ENCODE peak calls at places on chromosome 18, in four cellular contexts. Q, L, D and F are unnamed samples.

GRCh38 chr18:76783786-76784484 is 38.4 kb upstream of the ZNF236 start:
- DNase-seq in D (no peak), L (no peak), Q (no peak), F (no peak)

GRCh38 chr18:59897321-59897954 is 2.4 kb upstream of the PMAIP1 start:
- DNase-seq in Q (no peak), L (no peak), D (no peak), F (no peak)

GRCh38 chr18:79948719-79949411 is 2.6 kb downstream of the SLC66A2 start:
- DNase-seq in L (peak; percentile 13), D (peak; percentile 7), Q (no peak), F (no peak)

GRCh38 chr18:27750014-27750413 is 426.9 kb downstream of the CDH2 start:
- DNase-seq in Q (no peak), L (peak; percentile 45), D (no peak), F (no peak)

GRCh38 chr18:63162271-63163014 is 157.1 kb downstream of the BCL2 start:
- DNase-seq in D (peak; percentile 61), L (peak; percentile 43), Q (no peak), F (peak; percentile 80)

GRCh38 chr18:46571756-46572155 is 85.3 kb downstream of the LOXHD1 start:
- DNase-seq in Q (no peak), D (no peak), L (no peak), F (no peak)

GRCh38 chr18:38545071-38545470 is 979.5 kb upstream of the CELF4 start:
- DNase-seq in D (no peak), L (no peak), Q (no peak), F (no peak)

GRCh38 chr18:12296087-12296403 is 12.0 kb upstream of the TUBB6 start:
- DNase-seq in Q (no peak), D (no peak), L (no peak), F (no peak)

GRCh38 chr18:69957071-69957620 is 9.5 kb upstream of the CD226 start:
- DNase-seq in L (no peak), D (no peak), Q (no peak), F (no peak)

GRCh38 chr18:36127866-36128845 is 984 bp downstream of the SLC39A6 start:
- DNase-seq in D (peak; percentile 15), Q (no peak), L (no peak), F (no peak)

GRCh38 chr18:9996104-9996503 is 82.3 kb downstream of the VAPA start:
- DNase-seq in L (no peak), Q (no peak), D (no peak), F (no peak)

GRCh38 chr18:7333163-7333562 is 102.3 kb downstream of the LRRC30 start:
- DNase-seq in Q (no peak), D (no peak), L (no peak), F (no peak)

GRCh38 chr18:63707816-63708215 is 5.1 kb downstream of the SERPINB11 start:
- DNase-seq in D (no peak), L (no peak), Q (no peak), F (no peak)

GRCh38 chr18:9101730-9102390 is 639 bp upstream of the NDUFV2 start:
- DNase-seq in Q (peak; percentile 71), D (no peak), L (no peak), F (no peak)

GRCh38 chr18:2971741-2972552 is 41.0 kb downstream of the LPIN2 start:
- DNase-seq in Q (peak; percentile 69), D (peak; percentile 59), L (peak; percentile 51), F (peak; percentile 90)
- TF ChIP-seq POLR2AphosphoS5 in Q (peak; percentile 22), D (no peak), L (peak; percentile 21), F (peak; percentile 90)

GRCh38 chr18:43108882-43109281 is 6.6 kb downstream of the RIT2 start:
- DNase-seq in D (no peak), L (no peak), Q (no peak), F (no peak)

GRCh38 chr18:43113220-43113895 is 2.1 kb downstream of the RIT2 start:
- DNase-seq in L (no peak), D (no peak), Q (no peak), F (no peak)

DNA sequence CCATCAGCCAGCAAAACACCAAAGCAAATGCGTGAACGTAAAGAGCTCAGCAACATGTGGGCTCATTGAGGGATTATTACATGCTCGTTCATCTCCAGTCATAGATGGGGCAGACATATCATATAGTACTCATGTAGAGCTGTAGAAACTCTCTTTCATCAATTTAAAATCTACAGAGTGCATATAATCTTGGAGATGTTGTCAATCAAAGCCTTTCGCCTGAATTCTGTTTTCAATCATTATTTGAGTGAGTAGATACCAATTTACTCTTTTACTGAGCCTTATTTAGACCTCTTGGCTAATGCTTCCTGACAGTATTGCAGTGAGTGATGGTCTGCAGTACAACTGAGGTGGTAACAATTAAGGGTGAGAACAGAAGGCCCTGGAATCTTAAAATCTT is 7.0 kb downstream of the RIT2 start:
- DNase-seq in D (no peak), Q (no peak), L (no peak), F (no peak)
- TF ChIP-seq POLR2AphosphoS5 in D (no peak), Q (no peak), L (no peak), F (no peak)

DNA sequence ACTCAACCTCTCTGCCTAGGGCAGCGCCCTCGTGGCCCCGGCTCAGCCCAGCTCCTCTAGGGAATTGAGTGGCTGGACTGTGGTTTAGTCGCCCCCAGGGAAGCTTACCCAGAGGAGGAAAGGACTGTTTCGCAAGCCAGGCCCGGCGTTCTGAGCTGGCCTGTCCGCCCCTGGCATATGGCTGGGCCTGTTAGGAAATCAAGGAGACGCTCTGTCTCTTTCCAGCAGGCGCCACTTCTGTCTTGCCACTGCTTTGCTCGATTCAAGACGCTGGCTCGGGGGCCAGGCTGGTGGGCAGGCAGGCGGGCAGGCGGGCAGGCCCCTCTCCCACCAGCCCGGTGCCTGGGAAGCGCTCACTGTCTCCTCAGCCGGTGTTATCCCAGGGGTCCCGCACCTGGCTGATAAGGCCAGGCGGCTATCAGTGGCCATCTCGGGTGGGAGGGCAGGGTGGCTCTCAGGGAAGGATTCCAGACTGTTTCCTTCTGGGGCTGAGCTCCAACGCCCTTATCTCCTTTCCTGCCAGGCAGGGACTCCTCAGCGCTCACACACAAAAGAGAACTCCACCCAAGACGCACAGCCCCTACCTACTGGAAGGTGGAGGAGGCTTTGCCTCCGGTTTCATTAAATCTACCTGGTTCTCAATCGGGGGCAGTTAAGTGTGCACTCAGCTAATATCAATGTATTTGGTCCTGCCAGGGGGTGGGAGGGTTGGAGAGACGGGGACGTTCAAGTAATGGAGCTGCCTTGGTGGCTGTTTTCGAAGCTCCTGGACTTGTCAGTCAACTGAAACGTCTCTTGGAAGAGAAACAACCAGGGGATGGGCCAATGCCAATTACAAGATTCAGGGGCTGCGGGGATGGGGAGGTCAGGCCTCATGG is 109.1 kb downstream of the SMAD7 start:
- DNase-seq in Q (peak; percentile 41), L (no peak), D (no peak), F (no peak)
- TF ChIP-seq POLR2AphosphoS5 in Q (no peak), L (no peak), D (no peak), F (no peak)

DNA sequence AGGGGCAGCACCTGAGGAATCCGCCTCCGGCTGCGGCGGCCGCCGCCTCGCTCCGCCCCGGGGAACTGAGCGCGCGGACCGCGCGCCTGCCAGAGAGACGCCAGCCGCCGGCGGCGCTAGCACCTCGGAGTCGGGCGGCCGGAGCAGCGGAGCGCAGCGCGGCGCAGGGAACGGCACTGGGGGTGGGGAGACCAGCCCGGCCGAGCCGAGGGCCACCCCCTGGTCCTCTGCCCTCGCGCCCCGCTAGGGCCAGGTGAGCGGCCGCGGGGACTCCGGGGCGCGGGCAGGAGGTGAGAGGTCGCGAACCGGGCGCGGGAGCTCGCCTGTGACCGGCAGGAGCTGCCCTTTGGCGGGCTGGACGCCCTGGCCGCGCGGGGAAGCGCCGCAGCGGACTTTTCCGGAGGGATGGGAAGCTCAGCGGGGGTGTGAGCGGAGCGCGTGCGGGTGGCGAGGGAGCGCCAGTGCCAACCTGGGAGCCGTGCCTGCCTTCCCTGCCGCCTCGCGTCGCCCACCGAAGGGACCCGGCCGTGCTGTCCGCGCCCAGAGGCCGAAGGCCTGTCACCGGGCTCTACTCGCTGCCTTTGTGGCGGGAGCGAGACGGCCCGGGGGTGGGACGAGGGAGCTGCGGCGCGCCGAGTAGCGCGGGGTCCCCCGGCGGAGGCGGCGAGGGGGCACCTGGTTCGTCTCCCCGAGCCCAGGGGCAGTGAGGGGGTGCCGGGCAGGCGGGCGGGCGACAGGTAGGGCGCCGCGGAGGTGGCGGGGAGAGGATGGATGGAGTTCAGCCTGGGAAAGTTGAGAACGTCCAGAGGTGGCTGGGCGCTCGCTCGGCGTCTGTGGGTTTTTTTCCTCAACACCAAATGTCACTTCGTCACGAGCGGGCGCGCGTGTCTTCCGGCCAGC is at the start of gene GREB1L:
- DNase-seq in L (peak; percentile 63), D (peak; percentile 48), Q (no peak), F (no peak)
- TF ChIP-seq POLR2AphosphoS5 in L (no peak), D (no peak), Q (no peak), F (no peak)

GRCh38 chr18:44719519-44720060 is 38.9 kb downstream of the SETBP1 start:
- DNase-seq in D (no peak), L (no peak), Q (no peak), F (no peak)

GRCh38 chr18:44725300-44726096 is 44.8 kb downstream of the SETBP1 start:
- DNase-seq in Q (peak; percentile 17), L (no peak), D (peak; percentile 56), F (peak; percentile 71)

GRCh38 chr18:44727291-44727690 is 46.6 kb downstream of the SETBP1 start:
- DNase-seq in L (no peak), D (no peak), Q (no peak), F (no peak)

GRCh38 chr18:44723366-44723765 is 42.7 kb downstream of the SETBP1 start:
- DNase-seq in D (no peak), L (no peak), Q (no peak), F (no peak)

DNA sequence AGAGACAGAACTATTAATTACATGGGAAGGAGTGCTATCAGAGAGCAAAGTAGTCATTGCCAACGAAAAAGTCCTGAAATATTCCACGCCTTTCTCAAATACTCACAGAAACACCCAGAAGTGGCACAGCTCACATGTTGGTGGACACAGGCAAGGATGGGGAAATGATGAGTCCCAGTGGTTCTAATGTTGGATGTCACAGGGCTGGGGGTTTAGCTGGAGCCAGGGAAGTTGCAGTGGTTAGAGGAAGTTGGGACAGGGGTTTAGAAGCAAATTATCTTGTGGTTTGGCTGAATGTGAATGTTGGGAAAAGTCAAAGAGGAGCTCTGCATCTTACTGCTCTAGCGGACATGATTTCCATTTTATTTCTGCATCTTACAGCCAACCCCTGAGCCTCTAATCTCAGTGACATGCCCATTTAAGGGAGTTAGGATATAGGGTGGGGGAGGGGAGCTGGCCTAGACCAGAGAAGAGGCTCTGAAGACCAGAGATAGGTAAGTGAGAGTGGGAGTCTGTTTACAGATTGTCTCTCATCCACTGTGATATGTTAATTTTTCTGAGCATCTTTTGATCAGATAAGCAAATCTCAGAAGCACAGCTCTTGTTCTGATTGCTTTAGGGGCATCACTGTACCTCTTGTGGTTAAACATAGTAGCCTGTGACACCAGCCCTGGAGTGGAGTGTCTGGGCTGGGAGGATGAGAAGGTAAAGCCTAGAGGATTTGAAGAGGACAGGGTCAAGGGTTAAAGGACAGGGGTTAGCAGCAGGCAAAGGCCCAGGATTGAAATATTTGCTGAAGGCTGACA is 43.5 kb downstream of the SETBP1 start:
- DNase-seq in D (no peak), Q (no peak), L (no peak), F (no peak)
- TF ChIP-seq POLR2AphosphoS5 in D (no peak), Q (no peak), L (no peak), F (no peak)

GRCh38 chr18:39846277-39846676 is 2108.8 kb upstream of the PIK3C3 start:
- DNase-seq in D (no peak), Q (no peak), L (no peak), F (no peak)
- TF ChIP-seq POLR2AphosphoS5 in D (no peak), Q (no peak), L (no peak), F (no peak)